ENCODE peak calls at places on chromosomes 3 and 15, in ten cellular contexts. A is suprapubic skin; O is neuronal stem cell; L is effector memory CD8-positive, alpha-beta T cell; Z is RCC 7860; V is pulmonary artery endothelial cell; P is caudate nucleus; U is stimulated activated CD8-positive, alpha-beta memory T cell treated with anti-CD3 and anti-CD28 coated beads, Interleukin-2, amount 100 ng/mL, for 48 hours; X is IMR-90; B is GM12891. H is an unnamed sample.

GRCh38 chr3:133366921-133367320 is 32.9 kb upstream of the BFSP2 start:
- DNase-seq in X (no peak), L (no peak), Z (no peak), B (no peak), O (no peak), U (no peak), V (no peak), A (no peak), P (no peak), H (no peak)

GRCh38 chr15:78922527-78922926 is 22.3 kb downstream of the CTSH start:
- DNase-seq in Z (no peak), U (no peak), L (no peak), O (no peak), X (no peak), V (no peak), B (no peak), P (no peak), A (no peak), H (no peak)

GRCh38 chr3:53226841-53227407 is 28.9 kb downstream of the TKT start:
- DNase-seq in U (no peak), V (no peak), X (no peak), Z (no peak), O (no peak), A (no peak), B (no peak), L (no peak), P (no peak), H (no peak)

GRCh38 chr3:54846085-54846484 is 81.8 kb downstream of the LRTM1 start:
- DNase-seq in V (no peak), B (no peak), X (no peak), L (no peak), Z (no peak), O (no peak), P (no peak), U (no peak), A (no peak), H (no peak)

GRCh38 chr3:171646357-171647133 is 163.7 kb downstream of the PLD1 start:
- DNase-seq in Z (peak), L (no peak), P (no peak), A (no peak), V (peak), U (no peak), O (peak), X (peak), B (peak), H (no peak)

GRCh38 chr3:9957214-9957613 is 5.0 kb upstream of the PRRT3 start:
- DNase-seq in B (no peak), O (no peak), A (no peak), P (no peak), U (no peak), Z (no peak), X (peak), V (no peak), L (no peak), H (no peak)

GRCh38 chr15:65371976-65372786 is 5.6 kb downstream of the IGDCC3 start:
- DNase-seq in Z (no peak), V (no peak), U (no peak), B (no peak), O (no peak), A (no peak), L (no peak), P (no peak), X (no peak), H (no peak)

GRCh38 chr3:111070772-111071256 is 802 bp upstream of the NECTIN3 start:
- DNase-seq in L (no peak), V (no peak), Z (no peak), A (peak), B (no peak), X (no peak), O (no peak), P (peak), U (no peak), H (no peak)

GRCh38 chr15:95325763-95326688 is 1004.5 kb upstream of the NR2F2 start:
- DNase-seq in U (no peak), A (no peak), V (peak), O (no peak), L (no peak), B (no peak), X (no peak), P (no peak), Z (no peak), H (no peak)

GRCh38 chr3:192892981-192893827 is 24.5 kb downstream of the MB21D2 start:
- DNase-seq in Z (peak), O (no peak), A (no peak), L (no peak), B (peak), X (peak), V (no peak), U (peak), P (no peak), H (no peak)

GRCh38 chr3:186472466-186473008 is 71.6 kb downstream of the CRYGS start:
- DNase-seq in P (no peak), O (no peak), V (no peak), Z (no peak), U (no peak), L (no peak), B (no peak), X (peak), A (no peak), H (no peak)

GRCh38 chr3:139772539-139773500 is 95.0 kb upstream of the NMNAT3 start:
- DNase-seq in A (no peak), X (peak), O (no peak), B (no peak), L (no peak), U (no peak), P (no peak), V (no peak), Z (peak), H (no peak)

GRCh38 chr3:184539801-184540440 is 21.7 kb upstream of the EPHB3 start:
- DNase-seq in V (no peak), X (no peak), A (peak), B (no peak), Z (no peak), O (no peak), P (no peak), U (no peak), L (no peak), H (no peak)

GRCh38 chr15:52234596-52235541 is 43.7 kb upstream of the GNB5 start:
- DNase-seq in L (no peak), V (no peak), B (no peak), P (no peak), X (no peak), Z (no peak), O (no peak), A (no peak), U (no peak), H (peak)

GRCh38 chr3:185807455-185808068 is 17.3 kb downstream of the IGF2BP2 start:
- DNase-seq in Z (peak), L (no peak), V (peak), X (peak), P (no peak), U (no peak), B (no peak), O (no peak), A (no peak), H (no peak)

GRCh38 chr15:57647791-57648130 is 56.1 kb downstream of the MYZAP start:
- DNase-seq in U (no peak), L (no peak), O (no peak), A (no peak), V (no peak), P (no peak), Z (no peak), B (no peak), X (peak), H (no peak)

GRCh38 chr3:123949606-123950005 is 11.4 kb downstream of the CCDC14 start:
- DNase-seq in O (no peak), B (no peak), L (no peak), A (no peak), X (peak), P (no peak), V (no peak), Z (no peak), U (no peak), H (no peak)

GRCh38 chr15:70768247-70768883 is 5.0 kb upstream of the UACA start:
- DNase-seq in O (no peak), V (no peak), Z (no peak), X (no peak), B (no peak), U (no peak), P (no peak), L (no peak), A (no peak), H (peak)

GRCh38 chr3:195238626-195239118 is 32.3 kb downstream of the XXYLT1 start:
- DNase-seq in V (no peak), O (no peak), U (no peak), B (no peak), L (no peak), Z (no peak), P (no peak), A (peak), X (peak), H (no peak)

GRCh38 chr3:50210510-50211367 is 5.7 kb downstream of the SLC38A3 start:
- DNase-seq in O (no peak), U (no peak), B (no peak), X (no peak), A (no peak), Z (no peak), L (no peak), V (no peak), P (no peak), H (no peak)

GRCh38 chr3:12444582-12445468 is 39.5 kb upstream of the TSEN2 start:
- DNase-seq in Z (peak), O (no peak), X (no peak), B (no peak), A (peak), V (no peak), P (no peak), L (no peak), U (no peak), H (no peak)

GRCh38 chr15:89114974-89115373 is 26.7 kb downstream of the ABHD2 start:
- DNase-seq in L (no peak), A (no peak), O (no peak), P (no peak), B (no peak), Z (no peak), V (no peak), U (no peak), X (peak), H (no peak)

GRCh38 chr3:16728762-16729745 is 123.8 kb upstream of the DAZL start:
- DNase-seq in A (no peak), L (no peak), O (no peak), Z (peak), X (peak), B (no peak), P (no peak), U (no peak), V (no peak), H (no peak)

GRCh38 chr15:65954289-65954741 is 85.0 kb downstream of the RAB11A start:
- DNase-seq in Z (no peak), X (peak), U (no peak), L (no peak), P (no peak), B (no peak), A (no peak), V (peak), O (no peak), H (no peak)

GRCh38 chr15:62752687-62753517 is 289.6 kb upstream of the TPM1 start:
- DNase-seq in Z (peak), A (no peak), L (no peak), U (no peak), V (no peak), X (peak), O (no peak), P (no peak), B (no peak), H (no peak)

GRCh38 chr3:151404316-151404715 is 19.8 kb upstream of the P2RY12 start:
- DNase-seq in V (no peak), B (no peak), A (no peak), Z (peak), P (no peak), X (peak), U (no peak), O (no peak), L (no peak), H (no peak)

GRCh38 chr15:85950101-85950500 is 129.6 kb upstream of the AGBL1 start:
- DNase-seq in U (no peak), B (no peak), X (no peak), Z (no peak), A (no peak), O (no peak), L (no peak), P (no peak), V (no peak), H (no peak)

GRCh38 chr3:67947808-67948508 is 293.5 kb upstream of the SUCLG2 start:
- DNase-seq in V (no peak), X (no peak), U (no peak), A (no peak), O (peak), L (peak), Z (no peak), P (no peak), B (no peak), H (no peak)